ENCODE peak calls at places on chromosome 20, in six cellular contexts. Y, Q, K, T, A and L are unnamed samples.

GRCh38 chr20:24969203-24970029 is 20.3 kb downstream of the CST7 start:
- DNase-seq in Y (no peak), Q (no peak), K (no peak), T (no peak), A (no peak), L (no peak)

GRCh38 chr20:38120625-38120988 is 44.5 kb downstream of the TGM2 start:
- DNase-seq in Y (no peak), Q (no peak), K (no peak), T (no peak), A (no peak), L (no peak)

GRCh38 chr20:62364911-62365736 is 2.0 kb downstream of the LAMA5 start:
- DNase-seq in Y (no peak), Q (no peak), K (no peak), T (no peak), A (no peak), L (no peak)

GRCh38 chr20:2596673-2597279 is 55.7 kb upstream of the NOP56 start:
- DNase-seq in Y (no peak), Q (peak; percentile 5), K (no peak), T (no peak), A (no peak), L (no peak)

GRCh38 chr20:59400666-59401065 is 100.3 kb downstream of the EDN3 start:
- DNase-seq in Y (no peak), Q (no peak), K (no peak), T (no peak), A (no peak), L (no peak)

GRCh38 chr20:59645761-59646171 is 41.4 kb downstream of the PHACTR3 start:
- DNase-seq in Y (no peak), Q (no peak), K (no peak), T (no peak), A (no peak), L (no peak)

GRCh38 chr20:3820901-3821727 is 767 bp downstream of the AP5S1 start:
- DNase-seq in Y (no peak), Q (no peak), K (no peak), T (no peak), A (no peak), L (no peak)

GRCh38 chr20:15708984-15709598 is 864.2 kb downstream of the KIF16B start:
- DNase-seq in Y (no peak), Q (no peak), K (peak; percentile 39), T (peak; percentile 52), A (peak; percentile 29), L (peak; percentile 59)

GRCh38 chr20:18225652-18226051 is 62.7 kb upstream of the ZNF133 start:
- DNase-seq in Y (no peak), Q (no peak), K (no peak), T (no peak), A (no peak), L (no peak)

GRCh38 chr20:45951925-45952834 is 17.7 kb downstream of the PCIF1 start:
- DNase-seq in Y (no peak), Q (no peak), K (no peak), T (no peak), A (no peak), L (no peak)

GRCh38 chr20:9916776-9917175 is 77.9 kb upstream of the PAK5 start:
- DNase-seq in Y (no peak), Q (no peak), K (no peak), T (no peak), A (no peak), L (no peak)

GRCh38 chr20:32920530-32921298 is 62.0 kb downstream of the EFCAB8 start:
- DNase-seq in Y (no peak), Q (no peak), K (no peak), T (no peak), A (no peak), L (no peak)

GRCh38 chr20:23049933-23050838 is 714 bp upstream of the THBD start:
- DNase-seq in Y (no peak), Q (no peak), K (no peak), T (no peak), A (no peak), L (peak; percentile 81)

GRCh38 chr20:50724851-50725721 is 6.3 kb upstream of the PARD6B start:
- DNase-seq in Y (no peak), Q (peak; percentile 96), K (peak; percentile 47), T (peak; percentile 54), A (peak; percentile 83), L (peak; percentile 86)

GRCh38 chr20:50722466-50723155 is 8.8 kb upstream of the PARD6B start:
- DNase-seq in Y (no peak), Q (no peak), K (no peak), T (no peak), A (no peak), L (no peak)

GRCh38 chr20:50723672-50724071 is 7.7 kb upstream of the PARD6B start:
- DNase-seq in Y (no peak), Q (no peak), K (no peak), T (no peak), A (no peak), L (no peak)

GRCh38 chr20:50725722-50726000 is 5.7 kb upstream of the PARD6B start:
- DNase-seq in Y (no peak), Q (no peak), K (no peak), T (no peak), A (no peak), L (no peak)

GRCh38 chr20:50724112-50724724 is 7.2 kb upstream of the PARD6B start:
- DNase-seq in Y (no peak), Q (no peak), K (no peak), T (no peak), A (no peak), L (no peak)
- TF ChIP-seq SMC3 in Y (no peak), Q (no peak), K (no peak), T (no peak), A (no peak), L (no peak)

GRCh38 chr20:41643504-41643938 is 25.3 kb upstream of the CHD6 start:
- DNase-seq in Y (no peak), Q (peak; percentile 80), K (no peak), T (peak; percentile 93), A (peak; percentile 71), L (peak; percentile 18)
- TF ChIP-seq SMC3 in Y (no peak), Q (no peak), K (no peak), T (no peak), A (no peak), L (no peak)

DNA sequence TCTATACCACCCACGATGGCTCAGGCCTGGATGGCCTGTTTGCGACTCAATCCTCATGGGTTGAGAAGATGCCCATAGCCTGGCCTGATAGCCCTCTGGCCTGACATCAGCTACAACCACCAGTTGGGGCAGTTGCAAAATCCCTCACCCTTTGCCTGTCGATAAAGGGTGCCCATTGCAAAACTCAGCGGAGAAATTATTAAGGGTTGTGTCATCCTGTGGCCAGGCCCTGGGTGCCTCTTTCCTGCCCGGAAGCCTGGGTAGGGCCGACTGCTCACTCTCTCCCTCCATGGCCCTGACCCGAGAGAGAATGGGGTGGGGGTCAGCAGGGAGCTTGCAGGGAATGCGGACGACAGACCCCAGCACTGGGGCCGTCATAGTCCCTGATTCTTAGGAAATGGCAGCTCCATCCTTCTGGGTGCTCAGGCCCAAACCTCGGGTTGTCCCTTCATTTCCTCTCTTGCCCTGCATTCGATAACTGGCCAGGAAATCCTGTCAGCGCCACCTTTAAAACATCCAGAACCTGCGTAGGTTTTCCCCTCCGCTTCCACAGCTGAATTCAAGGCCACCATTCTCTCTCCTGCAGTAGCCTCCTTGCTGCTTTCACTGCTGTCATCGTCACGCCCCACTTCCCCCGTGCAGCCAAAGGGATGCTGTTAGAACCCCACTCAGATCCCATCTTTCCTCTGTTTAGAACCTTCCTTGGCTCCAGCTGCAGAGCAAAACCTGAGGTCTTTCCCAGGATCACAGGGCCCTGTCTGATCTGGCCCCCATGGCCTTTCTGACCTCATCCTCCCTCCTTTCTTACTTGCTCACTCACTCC is 31.1 kb downstream of the CEBPB start:
- DNase-seq in Y (no peak), Q (peak; percentile 17), K (no peak), T (no peak), A (no peak), L (no peak)
- TF ChIP-seq SMC3 in Y (no peak), Q (no peak), K (no peak), T (no peak), A (no peak), L (no peak)

GRCh38 chr20:51695574-51696303 is 72.5 kb downstream of the ATP9A start:
- DNase-seq in Y (no peak), Q (peak; percentile 93), K (peak; percentile 81), T (peak; percentile 33), A (no peak), L (peak; percentile 46)
- TF ChIP-seq SMC3 in Y (no peak), Q (no peak), K (no peak), T (no peak), A (no peak), L (no peak)

GRCh38 chr20:12593342-12593741 is 415.4 kb upstream of the SPTLC3 start:
- DNase-seq in Y (no peak), Q (no peak), K (no peak), T (no peak), A (no peak), L (no peak)
- TF ChIP-seq SMC3 in Y (no peak), Q (no peak), K (no peak), T (no peak), A (no peak), L (no peak)

DNA sequence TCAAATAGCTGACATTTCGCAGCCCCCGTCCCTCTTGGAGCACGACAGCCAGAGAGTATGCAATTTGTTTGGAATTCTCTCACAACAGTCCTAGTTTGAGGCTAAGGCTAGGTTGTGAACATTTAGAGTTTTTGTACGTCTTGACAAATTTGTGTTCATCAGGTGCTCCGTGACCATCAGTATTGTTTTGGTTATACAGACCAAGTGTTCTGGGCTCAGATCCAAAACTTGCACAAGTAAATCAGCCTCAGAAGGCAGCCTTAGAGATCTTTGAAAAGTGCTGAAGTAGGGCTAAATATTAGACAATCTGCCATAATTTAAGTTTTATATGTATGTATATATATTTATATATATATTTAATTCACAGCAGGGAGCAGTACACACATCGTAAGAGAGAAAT is 83.5 kb downstream of the PLCB1 start:
- DNase-seq in Y (no peak), Q (peak; percentile 83), K (no peak), T (no peak), A (no peak), L (no peak)
- TF ChIP-seq SMC3 in Y (no peak), Q (no peak), K (no peak), T (no peak), A (no peak), L (no peak)

GRCh38 chr20:51678041-51678697 is 90.0 kb downstream of the ATP9A start:
- DNase-seq in Y (no peak), Q (no peak), K (peak; percentile 84), T (no peak), A (no peak), L (no peak)
- TF ChIP-seq SMC3 in Y (no peak), Q (no peak), K (peak; percentile 62), T (no peak), A (no peak), L (no peak)

GRCh38 chr20:19727251-19727847 is 30.7 kb upstream of the RIN2 start:
- DNase-seq in Y (no peak), Q (no peak), K (no peak), T (no peak), A (no peak), L (no peak)

GRCh38 chr20:19726126-19726525 is 31.9 kb upstream of the RIN2 start:
- DNase-seq in Y (no peak), Q (peak; percentile 34), K (no peak), T (no peak), A (no peak), L (no peak)

GRCh38 chr20:19730716-19731115 is 27.3 kb upstream of the RIN2 start:
- DNase-seq in Y (no peak), Q (no peak), K (no peak), T (no peak), A (no peak), L (no peak)

GRCh38 chr20:19734811-19735210 is 23.2 kb upstream of the RIN2 start:
- DNase-seq in Y (no peak), Q (no peak), K (no peak), T (no peak), A (no peak), L (no peak)

GRCh38 chr20:19729672-19730071 is 28.4 kb upstream of the RIN2 start:
- DNase-seq in Y (no peak), Q (no peak), K (no peak), T (no peak), A (no peak), L (no peak)
- TF ChIP-seq SMC3 in Y (no peak), Q (no peak), K (no peak), T (no peak), A (no peak), L (no peak)